ENCODE peak calls at places on chromosomes 3 and 15, in nine cellular contexts. One of them, this sample, is unnamed.

GRCh38 chr3:29972594-29972993 is 633.8 kb upstream of the TGFBR2 start:
- DNase-seq in A549: no peak
- DNase-seq in SK-N-SH: no peak
- DNase-seq in WTC11: no peak
- DNase-seq in K562: no peak
- DNase-seq in endothelial cell of umbilical vein: no peak
- DNase-seq in GM12878: no peak
- DNase-seq in HCT116: no peak
- DNase-seq in HepG2: no peak
- DNase-seq in this sample: no peak

GRCh38 chr15:59879506-59879905 is 124.6 kb upstream of the FOXB1 start:
- DNase-seq in SK-N-SH: no peak
- DNase-seq in K562: no peak
- DNase-seq in WTC11: no peak
- DNase-seq in A549: no peak
- DNase-seq in HepG2: no peak
- DNase-seq in GM12878: no peak
- DNase-seq in endothelial cell of umbilical vein: peak; percentile 46
- DNase-seq in HCT116: no peak
- DNase-seq in this sample: no peak

GRCh38 chr3:63232764-63233396 is 45.2 kb upstream of the SYNPR start:
- DNase-seq in SK-N-SH: no peak
- DNase-seq in A549: no peak
- DNase-seq in GM12878: no peak
- DNase-seq in WTC11: no peak
- DNase-seq in HepG2: no peak
- DNase-seq in K562: no peak
- DNase-seq in endothelial cell of umbilical vein: no peak
- DNase-seq in HCT116: no peak
- DNase-seq in this sample: no peak

GRCh38 chr3:30659270-30660127 is 53.1 kb downstream of the TGFBR2 start:
- DNase-seq in A549: peak; percentile 72
- DNase-seq in endothelial cell of umbilical vein: peak; percentile 94
- DNase-seq in WTC11: no peak
- DNase-seq in GM12878: no peak
- DNase-seq in SK-N-SH: no peak
- DNase-seq in HCT116: peak; percentile 84
- DNase-seq in HepG2: peak; percentile 78
- DNase-seq in K562: no peak
- DNase-seq in this sample: peak; percentile 49

GRCh38 chr15:31801152-31801551 is 229.2 kb upstream of the CHRNA7 start:
- DNase-seq in HCT116: no peak
- DNase-seq in GM12878: no peak
- DNase-seq in SK-N-SH: peak; percentile 62
- DNase-seq in WTC11: no peak
- DNase-seq in K562: no peak
- DNase-seq in HepG2: no peak
- DNase-seq in endothelial cell of umbilical vein: no peak
- DNase-seq in A549: no peak
- DNase-seq in this sample: no peak

GRCh38 chr3:169929830-169930519 is 18.6 kb downstream of the SAMD7 start:
- DNase-seq in HepG2: no peak
- DNase-seq in WTC11: no peak
- DNase-seq in SK-N-SH: no peak
- DNase-seq in HCT116: peak; percentile 12
- DNase-seq in GM12878: no peak
- DNase-seq in K562: peak; percentile 72
- DNase-seq in A549: no peak
- DNase-seq in endothelial cell of umbilical vein: no peak
- DNase-seq in this sample: peak; percentile 56

GRCh38 chr3:118445036-118445435 is 589.6 kb downstream of the IGSF11 start:
- DNase-seq in HCT116: no peak
- DNase-seq in SK-N-SH: no peak
- DNase-seq in K562: no peak
- DNase-seq in endothelial cell of umbilical vein: no peak
- DNase-seq in GM12878: no peak
- DNase-seq in WTC11: no peak
- DNase-seq in HepG2: no peak
- DNase-seq in A549: no peak
- DNase-seq in this sample: no peak

GRCh38 chr3:159486580-159486979 is 502.1 kb upstream of the IL12A start:
- DNase-seq in A549: peak; percentile 2
- DNase-seq in HepG2: peak; percentile 2
- DNase-seq in endothelial cell of umbilical vein: peak; percentile 9
- DNase-seq in HCT116: peak; percentile 22
- DNase-seq in K562: no peak
- DNase-seq in WTC11: peak; percentile 65
- DNase-seq in GM12878: no peak
- DNase-seq in SK-N-SH: no peak
- DNase-seq in this sample: peak; percentile 3

GRCh38 chr15:70523192-70523591 is 240.2 kb downstream of the UACA start:
- DNase-seq in HCT116: no peak
- DNase-seq in endothelial cell of umbilical vein: no peak
- DNase-seq in K562: no peak
- DNase-seq in WTC11: no peak
- DNase-seq in GM12878: no peak
- DNase-seq in SK-N-SH: no peak
- DNase-seq in A549: no peak
- DNase-seq in HepG2: no peak
- DNase-seq in this sample: no peak

GRCh38 chr15:67019886-67020520 is 45.4 kb upstream of the SMAD3 start:
- DNase-seq in WTC11: no peak
- DNase-seq in HCT116: no peak
- DNase-seq in A549: no peak
- DNase-seq in HepG2: no peak
- DNase-seq in SK-N-SH: no peak
- DNase-seq in K562: no peak
- DNase-seq in GM12878: no peak
- DNase-seq in endothelial cell of umbilical vein: no peak
- DNase-seq in this sample: peak; percentile 27

GRCh38 chr15:67017318-67017717 is 48.1 kb upstream of the SMAD3 start:
- DNase-seq in A549: no peak
- DNase-seq in endothelial cell of umbilical vein: no peak
- DNase-seq in GM12878: no peak
- DNase-seq in SK-N-SH: no peak
- DNase-seq in WTC11: no peak
- DNase-seq in K562: no peak
- DNase-seq in HepG2: no peak
- DNase-seq in HCT116: no peak
- DNase-seq in this sample: peak; percentile 29

GRCh38 chr15:67018026-67018425 is 47.4 kb upstream of the SMAD3 start:
- DNase-seq in endothelial cell of umbilical vein: no peak
- DNase-seq in GM12878: no peak
- DNase-seq in HCT116: no peak
- DNase-seq in SK-N-SH: no peak
- DNase-seq in WTC11: no peak
- DNase-seq in K562: no peak
- DNase-seq in A549: no peak
- DNase-seq in HepG2: no peak
- DNase-seq in this sample: no peak

GRCh38 chr15:67018451-67018850 is 47.0 kb upstream of the SMAD3 start:
- DNase-seq in HCT116: no peak
- DNase-seq in K562: no peak
- DNase-seq in endothelial cell of umbilical vein: no peak
- DNase-seq in GM12878: no peak
- DNase-seq in HepG2: no peak
- DNase-seq in WTC11: no peak
- DNase-seq in SK-N-SH: no peak
- DNase-seq in A549: no peak
- DNase-seq in this sample: no peak

GRCh38 chr15:67019069-67019468 is 46.3 kb upstream of the SMAD3 start:
- DNase-seq in endothelial cell of umbilical vein: no peak
- DNase-seq in HepG2: no peak
- DNase-seq in WTC11: no peak
- DNase-seq in A549: no peak
- DNase-seq in K562: no peak
- DNase-seq in HCT116: no peak
- DNase-seq in SK-N-SH: no peak
- DNase-seq in GM12878: no peak
- DNase-seq in this sample: no peak
- TF ChIP-seq MAX in endothelial cell of umbilical vein: no peak
- TF ChIP-seq MAX in HepG2: no peak
- TF ChIP-seq MAX in WTC11: no peak
- TF ChIP-seq MAX in A549: no peak
- TF ChIP-seq MAX in K562: no peak
- TF ChIP-seq MAX in HCT116: no peak
- TF ChIP-seq MAX in SK-N-SH: no peak
- TF ChIP-seq MAX in GM12878: no peak
- TF ChIP-seq MAX in this sample: no peak

GRCh38 chr3:62186967-62187366 is 186.4 kb downstream of the FEZF2 start:
- DNase-seq in HCT116: peak; percentile 0
- DNase-seq in A549: peak; percentile 6
- DNase-seq in SK-N-SH: no peak
- DNase-seq in K562: peak; percentile 8
- DNase-seq in endothelial cell of umbilical vein: peak; percentile 21
- DNase-seq in HepG2: peak; percentile 7
- DNase-seq in WTC11: no peak
- DNase-seq in GM12878: no peak
- DNase-seq in this sample: peak; percentile 21

GRCh38 chr3:62184559-62184958 is 188.8 kb downstream of the FEZF2 start:
- DNase-seq in A549: no peak
- DNase-seq in HepG2: peak; percentile 61
- DNase-seq in endothelial cell of umbilical vein: no peak
- DNase-seq in GM12878: no peak
- DNase-seq in SK-N-SH: no peak
- DNase-seq in WTC11: no peak
- DNase-seq in K562: no peak
- DNase-seq in HCT116: no peak
- DNase-seq in this sample: peak; percentile 71

GRCh38 chr3:62178739-62179600 is 194.4 kb downstream of the FEZF2 start:
- DNase-seq in A549: no peak
- DNase-seq in GM12878: no peak
- DNase-seq in HCT116: no peak
- DNase-seq in endothelial cell of umbilical vein: no peak
- DNase-seq in SK-N-SH: no peak
- DNase-seq in HepG2: no peak
- DNase-seq in K562: no peak
- DNase-seq in WTC11: no peak
- DNase-seq in this sample: peak; percentile 14

GRCh38 chr3:62180514-62180913 is 192.8 kb downstream of the FEZF2 start:
- DNase-seq in HepG2: no peak
- DNase-seq in WTC11: no peak
- DNase-seq in GM12878: no peak
- DNase-seq in K562: no peak
- DNase-seq in endothelial cell of umbilical vein: no peak
- DNase-seq in SK-N-SH: no peak
- DNase-seq in HCT116: no peak
- DNase-seq in A549: no peak
- DNase-seq in this sample: no peak

DNA sequence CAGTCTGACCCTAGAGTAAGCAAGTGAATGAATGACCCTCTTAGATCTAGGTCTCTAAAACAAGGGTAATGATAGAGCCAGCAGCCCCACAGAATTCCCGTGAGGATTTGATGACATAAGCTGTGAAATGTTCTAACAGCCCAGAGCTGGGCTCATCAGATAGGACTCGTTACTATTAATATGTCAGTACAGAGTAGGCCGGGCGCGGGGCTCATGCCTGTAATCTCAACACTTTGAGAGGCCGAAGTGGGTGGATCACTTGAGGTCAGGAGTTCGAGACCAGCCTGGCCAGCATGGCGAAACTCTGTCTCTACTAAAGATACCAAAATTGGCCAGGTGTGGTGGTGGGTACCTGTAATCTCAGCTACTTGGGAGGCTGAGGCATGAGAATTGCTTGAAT is 190.3 kb downstream of the FEZF2 start:
- DNase-seq in HCT116: no peak
- DNase-seq in GM12878: no peak
- DNase-seq in endothelial cell of umbilical vein: no peak
- DNase-seq in K562: no peak
- DNase-seq in A549: no peak
- DNase-seq in SK-N-SH: no peak
- DNase-seq in WTC11: no peak
- DNase-seq in HepG2: no peak
- DNase-seq in this sample: no peak
- TF ChIP-seq MAX in HCT116: no peak
- TF ChIP-seq MAX in GM12878: no peak
- TF ChIP-seq MAX in endothelial cell of umbilical vein: no peak
- TF ChIP-seq MAX in K562: no peak
- TF ChIP-seq MAX in A549: no peak
- TF ChIP-seq MAX in SK-N-SH: no peak
- TF ChIP-seq MAX in WTC11: no peak
- TF ChIP-seq MAX in HepG2: no peak
- TF ChIP-seq MAX in this sample: no peak

DNA sequence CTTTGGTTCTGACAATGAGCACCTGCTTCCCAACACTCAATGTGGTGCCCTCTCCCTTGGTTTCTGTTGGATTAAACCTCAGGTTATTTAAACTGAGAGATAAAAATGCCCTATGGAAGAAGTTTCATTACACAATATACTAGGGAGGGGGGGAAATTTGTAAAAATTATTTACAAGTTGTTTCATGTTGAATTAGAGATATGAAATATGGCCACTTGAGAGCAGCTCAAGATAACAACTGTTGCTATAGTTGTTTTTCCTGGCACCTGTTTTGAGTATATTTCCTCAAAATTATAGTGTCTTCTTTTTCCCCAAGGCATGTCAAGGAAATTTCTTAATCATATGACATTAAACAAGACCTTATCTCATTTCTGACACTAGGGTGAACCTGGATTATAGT is 101.7 kb upstream of the COL6A5 start:
- DNase-seq in K562: no peak
- DNase-seq in HepG2: no peak
- DNase-seq in endothelial cell of umbilical vein: no peak
- DNase-seq in GM12878: no peak
- DNase-seq in A549: no peak
- DNase-seq in WTC11: no peak
- DNase-seq in SK-N-SH: no peak
- DNase-seq in HCT116: no peak
- DNase-seq in this sample: no peak
- TF ChIP-seq MAX in K562: no peak
- TF ChIP-seq MAX in HepG2: no peak
- TF ChIP-seq MAX in endothelial cell of umbilical vein: no peak
- TF ChIP-seq MAX in GM12878: no peak
- TF ChIP-seq MAX in A549: no peak
- TF ChIP-seq MAX in WTC11: no peak
- TF ChIP-seq MAX in SK-N-SH: no peak
- TF ChIP-seq MAX in HCT116: no peak
- TF ChIP-seq MAX in this sample: no peak

DNA sequence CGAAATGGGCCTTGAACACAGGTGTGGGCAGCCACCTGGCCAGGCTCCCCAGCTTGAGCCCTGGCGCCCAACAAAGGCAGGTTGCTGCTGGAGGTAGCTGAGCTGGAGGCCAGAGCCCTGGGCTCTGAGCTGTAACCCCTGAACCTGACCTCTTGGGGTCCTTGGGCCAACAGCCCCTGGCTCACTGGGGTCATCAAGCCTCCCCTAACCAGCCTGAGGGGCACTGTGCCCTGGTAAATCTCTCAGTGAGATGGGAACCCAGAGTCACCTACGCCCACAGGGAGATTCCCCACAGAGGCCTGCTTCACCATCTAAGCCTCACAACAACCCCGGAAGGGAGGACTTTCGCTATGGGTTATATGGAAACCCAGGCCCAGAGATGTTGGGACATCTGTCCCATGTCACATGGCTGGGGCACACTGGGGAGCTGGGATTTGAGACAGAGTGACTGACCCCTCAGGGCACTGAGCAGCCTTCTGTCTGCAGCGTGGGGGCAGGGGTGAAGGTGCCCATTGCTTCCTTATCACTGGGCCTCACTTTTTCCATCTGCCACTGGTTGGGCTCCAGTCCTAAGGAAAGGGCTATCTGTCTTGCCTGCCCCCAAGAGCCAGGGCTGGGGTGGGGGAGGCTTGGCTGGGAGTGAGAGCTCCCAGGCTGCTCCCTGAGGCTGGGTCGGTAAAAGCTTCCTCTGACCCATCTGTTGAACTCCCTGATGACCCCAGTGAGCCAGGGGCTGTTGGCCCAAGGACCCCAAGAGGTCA is 59.1 kb downstream of the IQSEC1 start:
- DNase-seq in K562: no peak
- DNase-seq in WTC11: no peak
- DNase-seq in SK-N-SH: peak; percentile 50
- DNase-seq in HepG2: no peak
- DNase-seq in GM12878: no peak
- DNase-seq in endothelial cell of umbilical vein: no peak
- DNase-seq in A549: no peak
- DNase-seq in HCT116: no peak
- DNase-seq in this sample: no peak
- TF ChIP-seq MAX in K562: no peak
- TF ChIP-seq MAX in WTC11: no peak
- TF ChIP-seq MAX in SK-N-SH: no peak
- TF ChIP-seq MAX in HepG2: no peak
- TF ChIP-seq MAX in GM12878: no peak
- TF ChIP-seq MAX in endothelial cell of umbilical vein: no peak
- TF ChIP-seq MAX in A549: no peak
- TF ChIP-seq MAX in HCT116: no peak
- TF ChIP-seq MAX in this sample: no peak